ENCODE peak calls at places on chromosomes 4 and X, in four cellular contexts. One of them, this sample, is unnamed.

GRCh38 chrX:105527759-105528158 is 294.6 kb upstream of the NRK start:
- DNase-seq in body of pancreas: no peak
- DNase-seq in MM.1S: no peak
- DNase-seq in tibial artery: no peak
- DNase-seq in this sample: no peak

GRCh38 chr4:106481801-106482200 is 113.2 kb upstream of the GIMD1 start:
- DNase-seq in body of pancreas: no peak
- DNase-seq in MM.1S: no peak
- DNase-seq in tibial artery: no peak
- DNase-seq in this sample: no peak

GRCh38 chr4:188691811-188692210 is 552.6 kb downstream of the TRIML1 start:
- DNase-seq in body of pancreas: no peak
- DNase-seq in MM.1S: peak; percentile 14
- DNase-seq in tibial artery: no peak
- DNase-seq in this sample: no peak

GRCh38 chr4:55931833-55932232 is 16.9 kb upstream of the CEP135 start:
- DNase-seq in body of pancreas: no peak
- DNase-seq in MM.1S: no peak
- DNase-seq in tibial artery: no peak
- DNase-seq in this sample: no peak

GRCh38 chr4:7387925-7388324 is 46.8 kb downstream of the PSAPL1 start:
- DNase-seq in body of pancreas: no peak
- DNase-seq in MM.1S: no peak
- DNase-seq in tibial artery: peak; percentile 2
- DNase-seq in this sample: no peak

GRCh38 chr4:186765673-186766546 is 42.3 kb upstream of the FAT1 start:
- DNase-seq in body of pancreas: peak; percentile 17
- DNase-seq in MM.1S: no peak
- DNase-seq in tibial artery: no peak
- DNase-seq in this sample: peak; percentile 91

GRCh38 chr4:74501579-74501978 is 56.6 kb downstream of the AREG start:
- DNase-seq in body of pancreas: no peak
- DNase-seq in MM.1S: no peak
- DNase-seq in tibial artery: no peak
- DNase-seq in this sample: no peak

GRCh38 chrX:23694606-23695005 is 27.3 kb downstream of the PRDX4 start:
- DNase-seq in body of pancreas: peak; percentile 78
- DNase-seq in MM.1S: peak; percentile 28
- DNase-seq in tibial artery: peak; percentile 48
- DNase-seq in this sample: peak; percentile 35

GRCh38 chr4:121176082-121176706 is 12.1 kb upstream of the TNIP3 start:
- DNase-seq in body of pancreas: no peak
- DNase-seq in MM.1S: no peak
- DNase-seq in tibial artery: no peak
- DNase-seq in this sample: no peak

GRCh38 chrX:122622800-122623199 is 561.3 kb upstream of the GRIA3 start:
- DNase-seq in body of pancreas: no peak
- DNase-seq in MM.1S: no peak
- DNase-seq in tibial artery: no peak
- DNase-seq in this sample: no peak

GRCh38 chrX:84735025-84735424 is 232.8 kb upstream of the HDX start:
- DNase-seq in body of pancreas: no peak
- DNase-seq in MM.1S: no peak
- DNase-seq in tibial artery: no peak
- DNase-seq in this sample: peak; percentile 81

GRCh38 chrX:120402363-120402762 is 40.5 kb downstream of the ATP1B4 start:
- DNase-seq in body of pancreas: no peak
- DNase-seq in MM.1S: no peak
- DNase-seq in tibial artery: no peak
- DNase-seq in this sample: no peak

GRCh38 chrX:19585370-19586082 is 70.2 kb upstream of the MAP3K15 start:
- DNase-seq in body of pancreas: no peak
- DNase-seq in MM.1S: no peak
- DNase-seq in tibial artery: no peak
- DNase-seq in this sample: no peak

GRCh38 chr4:26023191-26023972 is 109.4 kb downstream of the SMIM20 start:
- DNase-seq in body of pancreas: no peak
- DNase-seq in MM.1S: no peak
- DNase-seq in tibial artery: no peak
- DNase-seq in this sample: no peak

GRCh38 chrX:40663880-40664630 is 16.7 kb upstream of the CXorf38 start:
- DNase-seq in body of pancreas: peak; percentile 12
- DNase-seq in MM.1S: no peak
- DNase-seq in tibial artery: no peak
- DNase-seq in this sample: no peak

GRCh38 chr4:102713096-102713495 is 47.7 kb downstream of the MANBA start:
- DNase-seq in body of pancreas: no peak
- DNase-seq in MM.1S: no peak
- DNase-seq in tibial artery: no peak
- DNase-seq in this sample: peak; percentile 59

GRCh38 chr4:107094332-107094731 is 58.2 kb upstream of the DKK2 start:
- DNase-seq in body of pancreas: no peak
- DNase-seq in MM.1S: peak; percentile 90
- DNase-seq in tibial artery: no peak
- DNase-seq in this sample: no peak

GRCh38 chr4:173943547-173943946 is 339.9 kb downstream of the FBXO8 start:
- DNase-seq in body of pancreas: no peak
- DNase-seq in MM.1S: no peak
- DNase-seq in tibial artery: no peak
- DNase-seq in this sample: no peak

GRCh38 chr4:146520894-146521542 is 722 bp downstream of the SLC10A7 start:
- DNase-seq in body of pancreas: peak; percentile 65
- DNase-seq in MM.1S: peak; percentile 61
- DNase-seq in tibial artery: no peak
- DNase-seq in this sample: peak; percentile 18

GRCh38 chr4:180336494-180337090 is 1906.6 kb upstream of the TENM3 start:
- DNase-seq in body of pancreas: no peak
- DNase-seq in MM.1S: no peak
- DNase-seq in tibial artery: no peak
- DNase-seq in this sample: no peak

GRCh38 chr4:175386776-175387507 is 425.1 kb downstream of the GPM6A start:
- DNase-seq in body of pancreas: no peak
- DNase-seq in MM.1S: no peak
- DNase-seq in tibial artery: no peak
- DNase-seq in this sample: peak; percentile 30

GRCh38 chrX:54482839-54483593 is 13.0 kb downstream of the FGD1 start:
- DNase-seq in body of pancreas: no peak
- DNase-seq in MM.1S: no peak
- DNase-seq in tibial artery: no peak
- DNase-seq in this sample: no peak

GRCh38 chrX:138847930-138848329 is 136.4 kb upstream of the FGF13 start:
- DNase-seq in body of pancreas: no peak
- DNase-seq in MM.1S: no peak
- DNase-seq in tibial artery: no peak
- DNase-seq in this sample: no peak

GRCh38 chr4:154854362-154854761 is 73.3 kb downstream of the RBM46 start:
- DNase-seq in body of pancreas: no peak
- DNase-seq in MM.1S: peak; percentile 14
- DNase-seq in tibial artery: no peak
- DNase-seq in this sample: no peak

GRCh38 chr4:106208481-106209460 is 107.2 kb downstream of the TBCK start:
- DNase-seq in body of pancreas: no peak
- DNase-seq in MM.1S: no peak
- DNase-seq in tibial artery: no peak
- DNase-seq in this sample: no peak

GRCh38 chrX:131783555-131784338 is 239.4 kb upstream of the STK26 start:
- DNase-seq in body of pancreas: peak; percentile 88
- DNase-seq in MM.1S: peak; percentile 98
- DNase-seq in tibial artery: no peak
- DNase-seq in this sample: no peak

GRCh38 chrX:136262241-136262640 is 11.0 kb upstream of the MAP7D3 start:
- DNase-seq in body of pancreas: no peak
- DNase-seq in MM.1S: no peak
- DNase-seq in tibial artery: no peak
- DNase-seq in this sample: no peak

GRCh38 chr4:124953059-124953850 is 240.7 kb upstream of the ANKRD50 start:
- DNase-seq in body of pancreas: no peak
- DNase-seq in MM.1S: no peak
- DNase-seq in tibial artery: no peak
- DNase-seq in this sample: no peak
- H3K4me3 ChIP-seq in body of pancreas: no peak overlapping the region
- H3K4me3 ChIP-seq in MM.1S: no peak overlapping the region
- H3K4me3 ChIP-seq in tibial artery: no peak overlapping the region
- H3K4me3 ChIP-seq in this sample: no peak overlapping the region

GRCh38 chr4:84706286-84706685 is 123.4 kb downstream of the CDS1 start:
- DNase-seq in body of pancreas: no peak
- DNase-seq in MM.1S: no peak
- DNase-seq in tibial artery: no peak
- DNase-seq in this sample: no peak
- TF ChIP-seq CTCF in body of pancreas: no peak
- TF ChIP-seq CTCF in MM.1S: no peak
- TF ChIP-seq CTCF in tibial artery: no peak
- TF ChIP-seq CTCF in this sample: no peak

GRCh38 chrX:346034-346813 is 27.6 kb upstream of the GTPBP6 start:
- DNase-seq in body of pancreas: no peak
- DNase-seq in MM.1S: no peak
- DNase-seq in tibial artery: no peak
- DNase-seq in this sample: no peak
- H3K9me3 ChIP-seq in body of pancreas: no peaks in the 10 kb centered on the region
- H3K9me3 ChIP-seq in MM.1S: no peaks in the 10 kb centered on the region
- H3K9me3 ChIP-seq in tibial artery: no peaks in the 10 kb centered on the region
- H3K9me3 ChIP-seq in this sample: peaks cover 4% of the 10 kb centered on the region

GRCh38 chr4:23887989-23888388 is 1.9 kb downstream of the PPARGC1A start:
- DNase-seq in body of pancreas: peak; percentile 15
- DNase-seq in MM.1S: no peak
- DNase-seq in tibial artery: no peak
- DNase-seq in this sample: no peak

GRCh38 chr4:23888421-23889319 is 1.2 kb downstream of the PPARGC1A start:
- DNase-seq in body of pancreas: peak; percentile 26
- DNase-seq in MM.1S: peak; percentile 21
- DNase-seq in tibial artery: no peak
- DNase-seq in this sample: no peak

GRCh38 chr4:23889368-23889767 is 479 bp downstream of the PPARGC1A start:
- DNase-seq in body of pancreas: no peak
- DNase-seq in MM.1S: no peak
- DNase-seq in tibial artery: no peak
- DNase-seq in this sample: no peak

GRCh38 chr4:23885943-23886590 is 3.8 kb downstream of the PPARGC1A start:
- DNase-seq in body of pancreas: no peak
- DNase-seq in MM.1S: no peak
- DNase-seq in tibial artery: no peak
- DNase-seq in this sample: no peak

GRCh38 chr4:23887173-23887572 is 2.7 kb downstream of the PPARGC1A start:
- DNase-seq in body of pancreas: no peak
- DNase-seq in MM.1S: no peak
- DNase-seq in tibial artery: no peak
- DNase-seq in this sample: no peak
- H3K4me3 ChIP-seq in body of pancreas: no peak overlapping the region
- H3K4me3 ChIP-seq in MM.1S: no peak overlapping the region
- H3K4me3 ChIP-seq in tibial artery: no peak overlapping the region
- H3K4me3 ChIP-seq in this sample: no peak overlapping the region

DNA sequence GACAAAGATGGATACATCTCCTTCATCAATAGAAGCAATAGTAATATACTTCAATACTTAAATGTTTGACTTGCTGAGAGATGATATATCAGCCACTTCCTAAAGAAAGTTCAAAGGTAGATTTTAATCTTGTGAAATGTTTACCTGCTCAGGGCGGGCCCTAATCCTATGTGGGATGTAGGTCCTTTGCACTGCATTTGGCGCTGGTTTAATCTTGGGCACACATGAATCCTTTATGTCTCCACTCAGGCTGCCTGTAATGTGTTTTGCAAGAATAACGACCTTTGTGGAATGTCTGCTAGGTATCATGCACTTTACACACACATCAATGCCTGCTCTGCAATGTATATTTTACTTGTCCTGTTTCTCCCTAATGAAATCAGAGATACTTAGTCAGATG is 368.7 kb downstream of the GBA3 start:
- DNase-seq in body of pancreas: no peak
- DNase-seq in MM.1S: no peak
- DNase-seq in tibial artery: no peak
- DNase-seq in this sample: peak; percentile 38
- TF ChIP-seq CTCF in body of pancreas: no peak
- TF ChIP-seq CTCF in MM.1S: no peak
- TF ChIP-seq CTCF in tibial artery: no peak
- TF ChIP-seq CTCF in this sample: no peak

GRCh38 chr4:117154251-117154650 is 68.9 kb upstream of the TRAM1L1 start:
- DNase-seq in body of pancreas: no peak
- DNase-seq in MM.1S: no peak
- DNase-seq in tibial artery: no peak
- DNase-seq in this sample: no peak
- H3K9me3 ChIP-seq in body of pancreas: no peaks in the 10 kb centered on the region
- H3K9me3 ChIP-seq in MM.1S: no peaks in the 10 kb centered on the region
- H3K9me3 ChIP-seq in tibial artery: no peaks in the 10 kb centered on the region
- H3K9me3 ChIP-seq in this sample: no peaks in the 10 kb centered on the region

DNA sequence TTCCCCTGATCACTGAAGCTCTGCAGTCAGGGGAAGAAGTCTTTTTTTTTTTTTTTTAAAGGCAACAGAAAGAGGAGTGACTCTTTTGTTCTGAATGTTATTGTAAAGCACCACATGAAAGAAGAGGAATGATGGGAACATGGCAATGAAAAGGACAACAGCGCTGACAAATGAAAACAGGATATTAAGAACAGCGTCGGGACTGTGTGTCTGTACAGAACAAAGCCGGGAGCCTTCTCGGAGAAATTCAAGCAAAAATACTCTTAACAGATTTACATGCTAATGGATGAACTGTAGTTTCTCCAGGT is 40.7 kb downstream of the MID1 start:
- DNase-seq in body of pancreas: no peak
- DNase-seq in MM.1S: no peak
- DNase-seq in tibial artery: no peak
- DNase-seq in this sample: no peak
- H3K4me3 ChIP-seq in body of pancreas: no peak overlapping the region
- H3K4me3 ChIP-seq in MM.1S: no peak overlapping the region
- H3K4me3 ChIP-seq in tibial artery: no peak overlapping the region
- H3K4me3 ChIP-seq in this sample: no peak overlapping the region

DNA sequence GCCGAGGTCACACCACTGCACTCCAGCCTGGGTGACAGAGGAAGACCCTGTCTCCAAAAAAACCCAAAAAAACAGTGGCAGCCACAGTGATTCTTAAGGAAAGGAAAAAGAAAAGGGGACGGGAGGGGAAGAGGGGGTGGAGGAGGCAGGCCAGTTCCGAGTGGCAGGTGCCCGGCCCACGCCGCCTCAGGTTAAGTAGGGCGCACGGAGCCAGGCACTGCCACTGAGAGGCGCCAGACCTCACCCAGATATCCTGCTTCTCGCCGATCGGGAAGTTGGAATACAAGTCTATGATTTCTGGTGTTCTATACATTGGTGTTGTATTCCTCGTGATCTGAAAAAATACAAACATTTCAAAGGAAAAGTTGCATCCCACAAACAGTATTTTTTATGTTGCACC is 35.9 kb downstream of the GAK start:
- DNase-seq in body of pancreas: no peak
- DNase-seq in MM.1S: no peak
- DNase-seq in tibial artery: no peak
- DNase-seq in this sample: no peak
- TF ChIP-seq CTCF in body of pancreas: no peak
- TF ChIP-seq CTCF in MM.1S: no peak
- TF ChIP-seq CTCF in tibial artery: no peak
- TF ChIP-seq CTCF in this sample: no peak

DNA sequence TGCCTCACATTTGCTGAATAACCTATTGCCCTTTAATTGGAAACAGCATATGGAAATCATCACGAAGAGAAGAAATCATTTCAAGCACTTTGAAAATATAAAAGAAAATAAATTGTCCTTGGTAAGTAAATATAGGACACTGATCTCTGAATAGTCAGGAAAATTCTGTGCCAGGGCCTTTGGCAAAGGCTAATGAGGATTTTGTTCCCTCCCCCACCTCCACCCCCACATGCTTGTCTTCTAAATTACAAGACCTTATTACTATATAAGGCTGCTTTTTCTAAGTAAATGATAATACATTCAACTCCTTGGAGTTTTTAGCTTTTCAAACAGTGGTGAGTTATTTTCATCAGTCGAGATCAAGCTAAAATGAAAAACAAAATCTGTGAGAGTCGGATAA is 15.8 kb downstream of the SYNPO2 start:
- DNase-seq in body of pancreas: no peak
- DNase-seq in MM.1S: no peak
- DNase-seq in tibial artery: no peak
- DNase-seq in this sample: no peak
- H3K9me3 ChIP-seq in body of pancreas: no peaks in the 10 kb centered on the region
- H3K9me3 ChIP-seq in MM.1S: no peaks in the 10 kb centered on the region
- H3K9me3 ChIP-seq in tibial artery: no peaks in the 10 kb centered on the region
- H3K9me3 ChIP-seq in this sample: no peaks in the 10 kb centered on the region